ENCODE peak calls at places on chromosomes 12 and 14, in four cellular contexts. K, F, H and X are unnamed samples. For H3K9me3, the result is how much of the 10 kb centered on the place peaks cover.

GRCh38 chr12:50186667-50187066 is 19.5 kb upstream of the CERS5 start:
- DNase-seq in K (peak), F (peak), H (peak), X (no peak)

GRCh38 chr12:14201291-14201690 is 164.2 kb upstream of the ATF7IP start:
- DNase-seq in K (no peak), F (no peak), H (no peak), X (no peak)

GRCh38 chr14:101104485-101104884 is 201.0 kb upstream of the RTL1 start:
- DNase-seq in F (no peak), K (no peak), H (no peak), X (no peak)

GRCh38 chr14:53663709-53664108 is 292.9 kb downstream of the BMP4 start:
- DNase-seq in K (no peak), H (no peak), F (peak), X (peak)

GRCh38 chr12:46388427-46388992 is 15.9 kb upstream of the SLC38A2 start:
- DNase-seq in F (peak), H (no peak), K (peak), X (peak)

GRCh38 chr14:73245401-73246325 is 8.4 kb downstream of the PAPLN start:
- DNase-seq in K (no peak), F (no peak), H (peak), X (peak)

GRCh38 chr14:87877877-87878276 is 115.1 kb downstream of the GALC start:
- DNase-seq in F (no peak), H (peak), K (peak), X (no peak)

GRCh38 chr12:131850856-131851559 is 22.8 kb downstream of the MMP17 start:
- DNase-seq in H (no peak), F (no peak), K (no peak), X (no peak)

GRCh38 chr12:22360772-22361171 is 26.3 kb upstream of the ST8SIA1 start:
- DNase-seq in H (no peak), F (no peak), K (no peak), X (no peak)

GRCh38 chr14:67928375-67928774 is 108.8 kb downstream of the RAD51B start:
- DNase-seq in K (no peak), H (no peak), F (no peak), X (no peak)

GRCh38 chr14:42806909-42807315 is 1200.2 kb downstream of the LRFN5 start:
- DNase-seq in H (no peak), K (peak), F (peak), X (peak)

GRCh38 chr12:127480775-127481314 is 786.1 kb upstream of the TMEM132C start:
- DNase-seq in K (no peak), H (no peak), F (no peak), X (no peak)

GRCh38 chr14:92225731-92226130 is 97.2 kb upstream of the SLC24A4 start:
- DNase-seq in F (no peak), K (no peak), H (no peak), X (no peak)

GRCh38 chr12:92340441-92341332 is 195.0 kb upstream of the BTG1 start:
- DNase-seq in K (no peak), H (peak), F (no peak), X (no peak)

GRCh38 chr14:86961106-86961716 is 1031.8 kb downstream of the GALC start:
- DNase-seq in K (no peak), F (peak), H (peak), X (no peak)

GRCh38 chr14:104136472-104137296 is 1.7 kb upstream of the KIF26A start:
- DNase-seq in F (no peak), H (no peak), K (no peak), X (no peak)

GRCh38 chr12:998020-998874 is 7.2 kb downstream of the ERC1 start:
- DNase-seq in K (no peak), F (peak), H (no peak), X (no peak)

GRCh38 chr12:58364389-58365086 is 423.2 kb downstream of the ATP23 start:
- DNase-seq in K (peak), F (peak), H (peak), X (peak)

GRCh38 chr12:125128380-125128779 is 63.1 kb downstream of the AACS start:
- DNase-seq in H (no peak), K (no peak), F (no peak), X (no peak)

GRCh38 chr14:51957950-51958349 is 31.4 kb upstream of the RTRAF start:
- DNase-seq in F (peak), H (no peak), K (peak), X (peak)

GRCh38 chr14:100155049-100155621 is 4.3 kb downstream of the DEGS2 start:
- DNase-seq in F (no peak), K (no peak), H (no peak), X (no peak)

GRCh38 chr14:26261368-26262122 is 336.3 kb downstream of the NOVA1 start:
- DNase-seq in F (no peak), K (no peak), H (no peak), X (no peak)

GRCh38 chr14:68439741-68440140 is 353.1 kb downstream of the ZFP36L1 start:
- DNase-seq in K (no peak), F (no peak), H (no peak), X (no peak)

GRCh38 chr12:2411011-2411410 is 358.2 kb downstream of the CACNA1C start:
- DNase-seq in H (no peak), F (no peak), K (no peak), X (no peak)

GRCh38 chr14:55053018-55053417 is 1.6 kb downstream of the MAPK1IP1L start:
- DNase-seq in F (no peak), K (no peak), H (no peak), X (no peak)

GRCh38 chr12:89343127-89343526 is 9.2 kb downstream of the DUSP6 start:
- DNase-seq in K (no peak), H (no peak), F (no peak), X (peak)

GRCh38 chr14:99809864-99810854 is 16.9 kb downstream of the EML1 start:
- DNase-seq in H (no peak), K (no peak), F (no peak), X (no peak)

GRCh38 chr12:12442548-12443071 is 85.7 kb downstream of the BORCS5 start:
- DNase-seq in H (peak), K (peak), F (peak), X (peak)

GRCh38 chr14:100140452-100141132 is 18.9 kb downstream of the DEGS2 start:
- DNase-seq in H (no peak), K (peak), F (peak), X (peak)

GRCh38 chr12:41264281-41264680 is 76.2 kb downstream of the PDZRN4 start:
- DNase-seq in K (no peak), H (no peak), F (no peak), X (peak)

GRCh38 chr14:103552011-103552797 is 10.3 kb downstream of the BAG5 start:
- DNase-seq in K (peak), F (peak), H (peak), X (peak)

GRCh38 chr12:32501835-32502333 is 102.5 kb downstream of the FGD4 start:
- DNase-seq in K (peak), F (peak), H (peak), X (peak)

GRCh38 chr12:4402996-4403395 is 23.5 kb upstream of the FGF23 start:
- DNase-seq in K (no peak), H (no peak), F (no peak), X (no peak)

GRCh38 chr12:21940972-21941521 is at the start of gene ABCC9:
- DNase-seq in F (peak), K (peak), H (no peak), X (peak)

GRCh38 chr14:22513066-22513812 is 75.8 kb downstream of the DAD1 start:
- DNase-seq in K (no peak), F (no peak), H (no peak), X (no peak)

GRCh38 chr12:100703868-100704267 is 90.7 kb upstream of the ANO4 start:
- DNase-seq in F (no peak), K (no peak), H (no peak), X (no peak)

GRCh38 chr14:33402604-33403003 is 463.9 kb downstream of the NPAS3 start:
- DNase-seq in F (no peak), K (no peak), H (no peak), X (no peak)

GRCh38 chr14:33404964-33405574 is 466.4 kb downstream of the NPAS3 start:
- DNase-seq in F (no peak), H (no peak), K (no peak), X (no peak)

GRCh38 chr14:33404054-33404453 is 465.4 kb downstream of the NPAS3 start:
- DNase-seq in F (peak), H (peak), K (peak), X (peak)

GRCh38 chr14:33406766-33407165 is 468.1 kb downstream of the NPAS3 start:
- DNase-seq in F (no peak), H (no peak), K (no peak), X (no peak)

GRCh38 chr14:33401326-33401725 is 462.6 kb downstream of the NPAS3 start:
- DNase-seq in F (no peak), K (peak), H (no peak), X (no peak)
- H3K9me3 ChIP-seq in F (under half), K (under half), H (under half), X (under half)

DNA sequence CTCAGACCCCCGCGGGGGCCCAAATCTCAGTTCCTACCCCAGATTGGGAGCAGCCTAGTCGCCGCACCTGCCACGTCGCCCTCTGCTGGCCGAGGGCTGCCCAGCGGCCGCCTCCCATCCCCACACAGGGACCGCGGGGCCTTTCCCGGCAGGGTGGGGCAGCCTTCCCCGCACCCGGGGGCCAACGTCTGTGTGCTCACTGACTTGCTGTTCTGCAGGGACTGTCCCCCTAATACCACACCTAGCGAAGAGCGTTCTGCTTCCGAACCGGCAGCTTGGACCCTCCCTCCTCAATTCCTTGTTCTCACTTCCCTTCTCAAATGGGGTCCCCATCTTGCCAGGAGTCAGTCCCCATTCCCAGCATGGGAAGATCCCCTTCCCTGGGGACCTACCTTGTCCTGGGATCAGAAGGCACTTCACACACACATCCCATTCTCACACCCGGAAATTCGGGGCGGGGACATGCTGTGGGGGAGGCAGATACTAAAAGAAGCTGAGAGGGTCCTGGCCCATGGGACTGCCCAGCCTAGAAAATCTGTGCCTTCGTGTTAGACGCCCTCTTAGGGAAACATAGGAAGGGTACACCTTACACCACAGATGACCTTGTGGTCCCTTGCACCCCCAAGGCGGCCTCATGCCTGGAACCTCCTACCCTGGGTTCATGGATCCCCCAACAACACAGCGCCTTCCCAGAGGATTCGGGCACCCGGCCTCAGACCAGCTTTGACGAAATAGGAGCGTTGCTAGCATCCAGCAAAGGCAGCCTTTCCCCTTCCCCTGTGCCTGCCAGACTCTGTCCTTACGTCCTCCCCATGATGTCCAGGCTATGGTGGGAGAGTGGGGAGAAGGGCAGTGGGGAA is 16.4 kb downstream of the ACVRL1 start:
- DNase-seq in F (no peak), K (no peak), H (no peak), X (no peak)
- H3K9ac ChIP-seq in F (no peak), K (peak), H (no peak), X (no peak)

GRCh38 chr14:106024983-106025604 is 498.7 kb downstream of the TMEM121 start:
- DNase-seq in H (no peak), F (no peak), K (no peak), X (no peak)

GRCh38 chr14:106029959-106030358 is 503.6 kb downstream of the TMEM121 start:
- DNase-seq in H (no peak), K (no peak), F (no peak), X (no peak)
- H3K9me3 ChIP-seq in H (under half), K (under half), F (under half), X (under half)

DNA sequence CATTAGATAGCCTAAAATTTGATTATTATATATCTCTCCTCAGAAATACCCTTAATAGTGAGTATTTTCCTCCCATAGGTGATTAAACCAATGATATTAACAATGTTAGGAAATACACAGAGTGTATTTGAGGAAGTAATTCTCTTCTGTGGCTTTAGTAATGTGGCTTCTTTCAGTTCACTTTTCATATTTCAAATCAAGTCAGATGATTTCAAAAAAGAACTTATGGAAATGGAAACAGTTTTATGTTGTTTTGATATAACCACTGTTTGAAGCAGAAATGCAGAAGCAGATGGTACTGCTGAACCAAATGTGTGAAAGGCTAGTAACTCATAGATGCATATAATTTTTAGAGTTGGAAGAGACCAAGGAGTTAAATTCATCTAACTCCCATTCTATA is 1.8 kb upstream of the GPR33 start:
- DNase-seq in K (no peak), H (no peak), F (no peak), X (no peak)
- H3K9ac ChIP-seq in K (no peak), H (no peak), F (no peak), X (no peak)

DNA sequence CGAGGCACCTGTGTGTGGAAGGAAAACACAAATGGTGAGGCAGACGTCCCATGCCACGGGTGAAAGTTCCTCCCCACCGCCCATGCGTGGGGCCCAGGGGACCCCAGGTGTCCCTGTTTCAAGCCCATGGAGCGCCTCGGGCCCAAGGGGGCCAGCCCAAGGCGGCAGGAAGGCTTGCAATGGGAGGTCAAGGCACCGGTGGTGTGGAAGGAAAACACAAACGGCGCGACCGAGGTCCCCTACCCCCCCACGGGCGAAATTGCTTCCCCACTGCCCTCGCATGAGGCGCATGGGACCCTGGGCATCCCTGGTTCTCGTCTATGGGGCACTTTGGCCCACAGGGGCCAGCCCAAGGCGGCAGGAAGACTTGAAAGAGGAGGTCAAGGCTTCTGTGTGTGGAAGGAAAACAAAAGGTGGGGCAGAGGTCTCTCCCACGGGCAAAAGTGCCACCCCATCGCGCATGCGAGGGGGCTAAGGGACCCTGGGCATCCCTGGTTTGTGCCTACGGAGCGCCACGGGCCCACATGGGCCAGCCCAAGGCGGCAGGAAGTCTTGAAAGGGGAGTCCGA is 379.4 kb downstream of the ALG10 start:
- DNase-seq in F (no peak), H (no peak), K (no peak), X (no peak)
- H3K9me3 ChIP-seq in F (half or more), H (half or more), K (under half), X (under half)